ENCODE peak calls at places on chromosomes 2 and 18, in seven cellular contexts. P, E, D, F, C, M and Y are unnamed samples.

GRCh38 chr2:152413228-152414030 is 78.5 kb downstream of the FMNL2 start:
- DNase-seq in P (no peak), E (no peak), D (no peak), F (no peak), C (no peak), M (no peak), Y (no peak)

GRCh38 chr2:111692311-111692710 is 191.7 kb downstream of the ANAPC1 start:
- DNase-seq in P (no peak), E (no peak), D (no peak), F (no peak), C (no peak), M (no peak), Y (no peak)

GRCh38 chr2:160270571-160271113 is 70.6 kb upstream of the ITGB6 start:
- DNase-seq in P (no peak), E (peak; percentile 84), D (no peak), F (no peak), C (no peak), M (no peak), Y (no peak)

GRCh38 chr18:9619545-9619944 is 5.2 kb upstream of the PPP4R1 start:
- DNase-seq in P (no peak), E (peak; percentile 75), D (peak; percentile 55), F (no peak), C (peak; percentile 84), M (no peak), Y (no peak)

GRCh38 chr2:44169155-44169898 is 652 bp downstream of the PPM1B start:
- DNase-seq in P (peak; percentile 54), E (peak; percentile 49), D (peak; percentile 49), F (peak; percentile 13), C (peak; percentile 52), M (no peak), Y (no peak)

GRCh38 chr2:205323929-205324328 is 358.4 kb upstream of the NRP2 start:
- DNase-seq in P (no peak), E (no peak), D (no peak), F (no peak), C (no peak), M (no peak), Y (no peak)

GRCh38 chr18:3605562-3606443 is 155.8 kb downstream of the TGIF1 start:
- DNase-seq in P (no peak), E (peak; percentile 61), D (peak; percentile 47), F (no peak), C (peak; percentile 68), M (no peak), Y (no peak)

GRCh38 chr2:64698668-64699444 is 45.1 kb upstream of the SERTAD2 start:
- DNase-seq in P (no peak), E (peak; percentile 90), D (peak; percentile 43), F (no peak), C (peak; percentile 90), M (no peak), Y (no peak)

GRCh38 chr2:134218928-134219707 is 34.8 kb upstream of the MGAT5 start:
- DNase-seq in P (no peak), E (peak; percentile 17), D (no peak), F (no peak), C (no peak), M (no peak), Y (no peak)

GRCh38 chr18:24142376-24142775 is 3.5 kb downstream of the CABYR start:
- DNase-seq in P (no peak), E (no peak), D (no peak), F (no peak), C (no peak), M (no peak), Y (no peak)